ENCODE peak calls at places on chromosomes 2 and 18, in six cellular contexts. One of them, this sample, is unnamed.

GRCh38 chr18:77191241-77191751 is 58.4 kb upstream of the GALR1 start:
- DNase-seq in mucosa of gallbladder: no peak
- DNase-seq in hepatocyte: no peak
- DNase-seq in NCI-H1105 treated with DMSO at 0.1 percent for 48 hours: no peak
- DNase-seq in NCI-H2029: no peak
- DNase-seq in activated CD8-positive, alpha-beta memory T cell treated with anti-CD3 and anti-CD28 coated beads for 48 hours: no peak
- DNase-seq in this sample: no peak

GRCh38 chr2:12705742-12706141 is 11.0 kb upstream of the TRIB2 start:
- DNase-seq in NCI-H1105 treated with DMSO at 0.1 percent for 48 hours: no peak
- DNase-seq in mucosa of gallbladder: no peak
- DNase-seq in hepatocyte: no peak
- DNase-seq in activated CD8-positive, alpha-beta memory T cell treated with anti-CD3 and anti-CD28 coated beads for 48 hours: no peak
- DNase-seq in NCI-H2029: no peak
- DNase-seq in this sample: no peak

GRCh38 chr18:22542400-22542835 is 124.7 kb upstream of the CTAGE1 start:
- DNase-seq in NCI-H1105 treated with DMSO at 0.1 percent for 48 hours: no peak
- DNase-seq in hepatocyte: no peak
- DNase-seq in NCI-H2029: no peak
- DNase-seq in mucosa of gallbladder: peak
- DNase-seq in activated CD8-positive, alpha-beta memory T cell treated with anti-CD3 and anti-CD28 coated beads for 48 hours: no peak
- DNase-seq in this sample: no peak

GRCh38 chr2:50374117-50374516 is 657.8 kb downstream of the NRXN1 start:
- DNase-seq in mucosa of gallbladder: no peak
- DNase-seq in hepatocyte: no peak
- DNase-seq in NCI-H2029: no peak
- DNase-seq in activated CD8-positive, alpha-beta memory T cell treated with anti-CD3 and anti-CD28 coated beads for 48 hours: no peak
- DNase-seq in NCI-H1105 treated with DMSO at 0.1 percent for 48 hours: no peak
- DNase-seq in this sample: no peak

GRCh38 chr18:21955757-21956652 is 213.4 kb upstream of the GATA6 start:
- DNase-seq in activated CD8-positive, alpha-beta memory T cell treated with anti-CD3 and anti-CD28 coated beads for 48 hours: peak
- DNase-seq in mucosa of gallbladder: peak
- DNase-seq in hepatocyte: peak
- DNase-seq in NCI-H1105 treated with DMSO at 0.1 percent for 48 hours: peak
- DNase-seq in NCI-H2029: peak
- DNase-seq in this sample: peak

GRCh38 chr2:162025121-162025911 is 48.7 kb downstream of the DPP4 start:
- DNase-seq in hepatocyte: no peak
- DNase-seq in mucosa of gallbladder: no peak
- DNase-seq in NCI-H2029: no peak
- DNase-seq in activated CD8-positive, alpha-beta memory T cell treated with anti-CD3 and anti-CD28 coated beads for 48 hours: no peak
- DNase-seq in NCI-H1105 treated with DMSO at 0.1 percent for 48 hours: no peak
- DNase-seq in this sample: no peak

GRCh38 chr2:69177785-69178636 is 165.0 kb downstream of the ANTXR1 start:
- DNase-seq in NCI-H2029: no peak
- DNase-seq in hepatocyte: peak
- DNase-seq in NCI-H1105 treated with DMSO at 0.1 percent for 48 hours: no peak
- DNase-seq in activated CD8-positive, alpha-beta memory T cell treated with anti-CD3 and anti-CD28 coated beads for 48 hours: no peak
- DNase-seq in mucosa of gallbladder: peak
- DNase-seq in this sample: peak

GRCh38 chr2:20040489-20041172 is 10.8 kb downstream of the LAPTM4A start:
- DNase-seq in hepatocyte: no peak
- DNase-seq in NCI-H2029: no peak
- DNase-seq in NCI-H1105 treated with DMSO at 0.1 percent for 48 hours: no peak
- DNase-seq in activated CD8-positive, alpha-beta memory T cell treated with anti-CD3 and anti-CD28 coated beads for 48 hours: no peak
- DNase-seq in mucosa of gallbladder: no peak
- DNase-seq in this sample: no peak

GRCh38 chr2:176518823-176519222 is 249.6 kb downstream of the MTX2 start:
- DNase-seq in mucosa of gallbladder: no peak
- DNase-seq in activated CD8-positive, alpha-beta memory T cell treated with anti-CD3 and anti-CD28 coated beads for 48 hours: no peak
- DNase-seq in NCI-H1105 treated with DMSO at 0.1 percent for 48 hours: no peak
- DNase-seq in NCI-H2029: no peak
- DNase-seq in hepatocyte: peak
- DNase-seq in this sample: no peak

GRCh38 chr2:177064417-177064816 is 148.2 kb upstream of the HNRNPA3 start:
- DNase-seq in mucosa of gallbladder: no peak
- DNase-seq in NCI-H2029: no peak
- DNase-seq in activated CD8-positive, alpha-beta memory T cell treated with anti-CD3 and anti-CD28 coated beads for 48 hours: no peak
- DNase-seq in hepatocyte: no peak
- DNase-seq in NCI-H1105 treated with DMSO at 0.1 percent for 48 hours: no peak
- DNase-seq in this sample: no peak

GRCh38 chr2:25215948-25216679 is 47.7 kb upstream of the POMC start:
- DNase-seq in NCI-H2029: no peak
- DNase-seq in NCI-H1105 treated with DMSO at 0.1 percent for 48 hours: no peak
- DNase-seq in activated CD8-positive, alpha-beta memory T cell treated with anti-CD3 and anti-CD28 coated beads for 48 hours: peak
- DNase-seq in mucosa of gallbladder: peak
- DNase-seq in hepatocyte: peak
- DNase-seq in this sample: peak

GRCh38 chr18:78477840-78478239 is 501.8 kb upstream of the SALL3 start:
- DNase-seq in hepatocyte: peak
- DNase-seq in mucosa of gallbladder: no peak
- DNase-seq in NCI-H2029: no peak
- DNase-seq in activated CD8-positive, alpha-beta memory T cell treated with anti-CD3 and anti-CD28 coated beads for 48 hours: no peak
- DNase-seq in NCI-H1105 treated with DMSO at 0.1 percent for 48 hours: no peak
- DNase-seq in this sample: no peak

GRCh38 chr2:179332903-179333302 is 68.3 kb upstream of the SESTD1 start:
- DNase-seq in hepatocyte: no peak
- DNase-seq in activated CD8-positive, alpha-beta memory T cell treated with anti-CD3 and anti-CD28 coated beads for 48 hours: no peak
- DNase-seq in mucosa of gallbladder: no peak
- DNase-seq in NCI-H2029: peak
- DNase-seq in NCI-H1105 treated with DMSO at 0.1 percent for 48 hours: no peak
- DNase-seq in this sample: no peak

GRCh38 chr2:236781933-236782788 is 212.5 kb downstream of the ACKR3 start:
- DNase-seq in activated CD8-positive, alpha-beta memory T cell treated with anti-CD3 and anti-CD28 coated beads for 48 hours: no peak
- DNase-seq in hepatocyte: no peak
- DNase-seq in NCI-H2029: no peak
- DNase-seq in NCI-H1105 treated with DMSO at 0.1 percent for 48 hours: no peak
- DNase-seq in mucosa of gallbladder: no peak
- DNase-seq in this sample: no peak

This sample was measured in left colon.